ENCODE peak calls at places on chromosomes 7 and 10, in eight cellular contexts. One of them, this sample, is unnamed.

GRCh38 chr10:52265131-52265926 is 48.8 kb upstream of the DKK1 start:
- DNase-seq in lower lobe of right lung: no peak
- DNase-seq in lower leg skin: no peak
- DNase-seq in fibroblast of pulmonary artery: no peak
- DNase-seq in stomach: no peak
- DNase-seq in NCI-H1694 treated with DMSO at 0.1 percent for 48 hours: no peak
- DNase-seq in globus pallidus: no peak
- DNase-seq in stimulated activated CD4-positive, alpha-beta T cell treated with anti-CD3 and anti-CD28 coated beads, Interleukin-12 subunit alpha, Interleukin-12 subunit beta, amount 100 ng/mL, for 24 hours: no peak
- DNase-seq in this sample: no peak

GRCh38 chr10:94123253-94123995 is 129.7 kb downstream of the PLCE1 start:
- DNase-seq in lower lobe of right lung: no peak
- DNase-seq in lower leg skin: no peak
- DNase-seq in fibroblast of pulmonary artery: peak
- DNase-seq in stomach: no peak
- DNase-seq in NCI-H1694 treated with DMSO at 0.1 percent for 48 hours: no peak
- DNase-seq in globus pallidus: no peak
- DNase-seq in stimulated activated CD4-positive, alpha-beta T cell treated with anti-CD3 and anti-CD28 coated beads, Interleukin-12 subunit alpha, Interleukin-12 subunit beta, amount 100 ng/mL, for 24 hours: no peak
- DNase-seq in this sample: peak

GRCh38 chr7:879093-879492 is 2.7 kb downstream of the GET4 start:
- DNase-seq in lower lobe of right lung: no peak
- DNase-seq in lower leg skin: no peak
- DNase-seq in fibroblast of pulmonary artery: no peak
- DNase-seq in stomach: peak
- DNase-seq in NCI-H1694 treated with DMSO at 0.1 percent for 48 hours: no peak
- DNase-seq in globus pallidus: no peak
- DNase-seq in stimulated activated CD4-positive, alpha-beta T cell treated with anti-CD3 and anti-CD28 coated beads, Interleukin-12 subunit alpha, Interleukin-12 subunit beta, amount 100 ng/mL, for 24 hours: no peak
- DNase-seq in this sample: no peak

GRCh38 chr7:100629117-100629711 is 12.1 kb downstream of the TFR2 start:
- DNase-seq in lower lobe of right lung: no peak
- DNase-seq in lower leg skin: no peak
- DNase-seq in fibroblast of pulmonary artery: peak
- DNase-seq in stomach: peak
- DNase-seq in NCI-H1694 treated with DMSO at 0.1 percent for 48 hours: no peak
- DNase-seq in globus pallidus: no peak
- DNase-seq in stimulated activated CD4-positive, alpha-beta T cell treated with anti-CD3 and anti-CD28 coated beads, Interleukin-12 subunit alpha, Interleukin-12 subunit beta, amount 100 ng/mL, for 24 hours: peak
- DNase-seq in this sample: peak

GRCh38 chr7:133009426-133009825 is 72.5 kb downstream of the CHCHD3 start:
- DNase-seq in lower lobe of right lung: no peak
- DNase-seq in lower leg skin: no peak
- DNase-seq in fibroblast of pulmonary artery: peak
- DNase-seq in stomach: no peak
- DNase-seq in NCI-H1694 treated with DMSO at 0.1 percent for 48 hours: no peak
- DNase-seq in globus pallidus: no peak
- DNase-seq in stimulated activated CD4-positive, alpha-beta T cell treated with anti-CD3 and anti-CD28 coated beads, Interleukin-12 subunit alpha, Interleukin-12 subunit beta, amount 100 ng/mL, for 24 hours: no peak
- DNase-seq in this sample: no peak

GRCh38 chr7:73351447-73352167 is 23.6 kb downstream of the FKBP6 start:
- DNase-seq in lower lobe of right lung: no peak
- DNase-seq in lower leg skin: no peak
- DNase-seq in fibroblast of pulmonary artery: peak
- DNase-seq in stomach: no peak
- DNase-seq in NCI-H1694 treated with DMSO at 0.1 percent for 48 hours: no peak
- DNase-seq in globus pallidus: no peak
- DNase-seq in stimulated activated CD4-positive, alpha-beta T cell treated with anti-CD3 and anti-CD28 coated beads, Interleukin-12 subunit alpha, Interleukin-12 subunit beta, amount 100 ng/mL, for 24 hours: no peak
- DNase-seq in this sample: peak

GRCh38 chr10:88661577-88661976 is 2.7 kb upstream of the LIPF start:
- DNase-seq in lower lobe of right lung: no peak
- DNase-seq in lower leg skin: no peak
- DNase-seq in fibroblast of pulmonary artery: no peak
- DNase-seq in stomach: no peak
- DNase-seq in NCI-H1694 treated with DMSO at 0.1 percent for 48 hours: no peak
- DNase-seq in globus pallidus: no peak
- DNase-seq in stimulated activated CD4-positive, alpha-beta T cell treated with anti-CD3 and anti-CD28 coated beads, Interleukin-12 subunit alpha, Interleukin-12 subunit beta, amount 100 ng/mL, for 24 hours: no peak
- DNase-seq in this sample: no peak

GRCh38 chr10:112446055-112446854 is 459 bp downstream of the ZDHHC6 start:
- DNase-seq in lower lobe of right lung: no peak
- DNase-seq in lower leg skin: no peak
- DNase-seq in fibroblast of pulmonary artery: peak
- DNase-seq in stomach: no peak
- DNase-seq in NCI-H1694 treated with DMSO at 0.1 percent for 48 hours: no peak
- DNase-seq in globus pallidus: no peak
- DNase-seq in stimulated activated CD4-positive, alpha-beta T cell treated with anti-CD3 and anti-CD28 coated beads, Interleukin-12 subunit alpha, Interleukin-12 subunit beta, amount 100 ng/mL, for 24 hours: no peak
- DNase-seq in this sample: peak

GRCh38 chr7:106793015-106793651 is 71.9 kb upstream of the PIK3CG start:
- DNase-seq in lower lobe of right lung: no peak
- DNase-seq in lower leg skin: no peak
- DNase-seq in fibroblast of pulmonary artery: peak
- DNase-seq in stomach: no peak
- DNase-seq in NCI-H1694 treated with DMSO at 0.1 percent for 48 hours: peak
- DNase-seq in globus pallidus: no peak
- DNase-seq in stimulated activated CD4-positive, alpha-beta T cell treated with anti-CD3 and anti-CD28 coated beads, Interleukin-12 subunit alpha, Interleukin-12 subunit beta, amount 100 ng/mL, for 24 hours: no peak
- DNase-seq in this sample: peak

GRCh38 chr10:92146781-92147180 is 144.1 kb downstream of the CPEB3 start:
- DNase-seq in lower lobe of right lung: no peak
- DNase-seq in lower leg skin: no peak
- DNase-seq in fibroblast of pulmonary artery: no peak
- DNase-seq in stomach: no peak
- DNase-seq in NCI-H1694 treated with DMSO at 0.1 percent for 48 hours: no peak
- DNase-seq in globus pallidus: no peak
- DNase-seq in stimulated activated CD4-positive, alpha-beta T cell treated with anti-CD3 and anti-CD28 coated beads, Interleukin-12 subunit alpha, Interleukin-12 subunit beta, amount 100 ng/mL, for 24 hours: no peak
- DNase-seq in this sample: no peak

GRCh38 chr7:151517601-151518104 is 2.0 kb downstream of the RHEB start:
- DNase-seq in lower lobe of right lung: no peak
- DNase-seq in lower leg skin: no peak
- DNase-seq in fibroblast of pulmonary artery: no peak
- DNase-seq in stomach: no peak
- DNase-seq in NCI-H1694 treated with DMSO at 0.1 percent for 48 hours: no peak
- DNase-seq in globus pallidus: no peak
- DNase-seq in stimulated activated CD4-positive, alpha-beta T cell treated with anti-CD3 and anti-CD28 coated beads, Interleukin-12 subunit alpha, Interleukin-12 subunit beta, amount 100 ng/mL, for 24 hours: no peak
- DNase-seq in this sample: no peak

GRCh38 chr10:18400201-18400910 is 251.0 kb downstream of the NSUN6 start:
- DNase-seq in lower lobe of right lung: no peak
- DNase-seq in lower leg skin: no peak
- DNase-seq in fibroblast of pulmonary artery: no peak
- DNase-seq in stomach: no peak
- DNase-seq in NCI-H1694 treated with DMSO at 0.1 percent for 48 hours: no peak
- DNase-seq in globus pallidus: peak
- DNase-seq in stimulated activated CD4-positive, alpha-beta T cell treated with anti-CD3 and anti-CD28 coated beads, Interleukin-12 subunit alpha, Interleukin-12 subunit beta, amount 100 ng/mL, for 24 hours: no peak
- DNase-seq in this sample: no peak

GRCh38 chr10:17025444-17026295 is 103.9 kb downstream of the CUBN start:
- DNase-seq in lower lobe of right lung: no peak
- DNase-seq in lower leg skin: no peak
- DNase-seq in fibroblast of pulmonary artery: peak
- DNase-seq in stomach: no peak
- DNase-seq in NCI-H1694 treated with DMSO at 0.1 percent for 48 hours: no peak
- DNase-seq in globus pallidus: no peak
- DNase-seq in stimulated activated CD4-positive, alpha-beta T cell treated with anti-CD3 and anti-CD28 coated beads, Interleukin-12 subunit alpha, Interleukin-12 subunit beta, amount 100 ng/mL, for 24 hours: peak
- DNase-seq in this sample: peak

GRCh38 chr10:76086571-76087260 is 655.3 kb downstream of the LRMDA start:
- DNase-seq in lower lobe of right lung: no peak
- DNase-seq in lower leg skin: peak
- DNase-seq in fibroblast of pulmonary artery: peak
- DNase-seq in stomach: no peak
- DNase-seq in NCI-H1694 treated with DMSO at 0.1 percent for 48 hours: no peak
- DNase-seq in globus pallidus: no peak
- DNase-seq in stimulated activated CD4-positive, alpha-beta T cell treated with anti-CD3 and anti-CD28 coated beads, Interleukin-12 subunit alpha, Interleukin-12 subunit beta, amount 100 ng/mL, for 24 hours: no peak
- DNase-seq in this sample: peak

GRCh38 chr7:151936207-151936606 is 20.0 kb upstream of the GALNTL5 start:
- DNase-seq in lower lobe of right lung: no peak
- DNase-seq in lower leg skin: no peak
- DNase-seq in fibroblast of pulmonary artery: no peak
- DNase-seq in stomach: no peak
- DNase-seq in NCI-H1694 treated with DMSO at 0.1 percent for 48 hours: no peak
- DNase-seq in globus pallidus: peak
- DNase-seq in stimulated activated CD4-positive, alpha-beta T cell treated with anti-CD3 and anti-CD28 coated beads, Interleukin-12 subunit alpha, Interleukin-12 subunit beta, amount 100 ng/mL, for 24 hours: no peak
- DNase-seq in this sample: peak

GRCh38 chr10:87842776-87843497 is 20.4 kb downstream of the KLLN start:
- DNase-seq in lower lobe of right lung: no peak
- DNase-seq in lower leg skin: no peak
- DNase-seq in fibroblast of pulmonary artery: peak
- DNase-seq in stomach: no peak
- DNase-seq in NCI-H1694 treated with DMSO at 0.1 percent for 48 hours: no peak
- DNase-seq in globus pallidus: no peak
- DNase-seq in stimulated activated CD4-positive, alpha-beta T cell treated with anti-CD3 and anti-CD28 coated beads, Interleukin-12 subunit alpha, Interleukin-12 subunit beta, amount 100 ng/mL, for 24 hours: no peak
- DNase-seq in this sample: peak

GRCh38 chr10:79422178-79422892 is 23.1 kb downstream of the ZCCHC24 start:
- DNase-seq in lower lobe of right lung: peak
- DNase-seq in lower leg skin: peak
- DNase-seq in fibroblast of pulmonary artery: peak
- DNase-seq in stomach: no peak
- DNase-seq in NCI-H1694 treated with DMSO at 0.1 percent for 48 hours: no peak
- DNase-seq in globus pallidus: no peak
- DNase-seq in stimulated activated CD4-positive, alpha-beta T cell treated with anti-CD3 and anti-CD28 coated beads, Interleukin-12 subunit alpha, Interleukin-12 subunit beta, amount 100 ng/mL, for 24 hours: no peak
- DNase-seq in this sample: peak

GRCh38 chr7:10793995-10794780 is 179.5 kb upstream of the PHF14 start:
- DNase-seq in lower lobe of right lung: no peak
- DNase-seq in lower leg skin: no peak
- DNase-seq in fibroblast of pulmonary artery: no peak
- DNase-seq in stomach: no peak
- DNase-seq in NCI-H1694 treated with DMSO at 0.1 percent for 48 hours: no peak
- DNase-seq in globus pallidus: no peak
- DNase-seq in stimulated activated CD4-positive, alpha-beta T cell treated with anti-CD3 and anti-CD28 coated beads, Interleukin-12 subunit alpha, Interleukin-12 subunit beta, amount 100 ng/mL, for 24 hours: no peak
- DNase-seq in this sample: no peak

GRCh38 chr10:133158437-133158755 is 1.6 kb upstream of the KNDC1 start:
- DNase-seq in lower lobe of right lung: no peak
- DNase-seq in lower leg skin: no peak
- DNase-seq in fibroblast of pulmonary artery: no peak
- DNase-seq in stomach: no peak
- DNase-seq in NCI-H1694 treated with DMSO at 0.1 percent for 48 hours: no peak
- DNase-seq in globus pallidus: no peak
- DNase-seq in stimulated activated CD4-positive, alpha-beta T cell treated with anti-CD3 and anti-CD28 coated beads, Interleukin-12 subunit alpha, Interleukin-12 subunit beta, amount 100 ng/mL, for 24 hours: no peak
- DNase-seq in this sample: no peak

GRCh38 chr7:37109853-37110252 is 338.8 kb downstream of the ELMO1 start:
- DNase-seq in lower lobe of right lung: no peak
- DNase-seq in lower leg skin: no peak
- DNase-seq in fibroblast of pulmonary artery: peak
- DNase-seq in stomach: no peak
- DNase-seq in NCI-H1694 treated with DMSO at 0.1 percent for 48 hours: no peak
- DNase-seq in globus pallidus: no peak
- DNase-seq in stimulated activated CD4-positive, alpha-beta T cell treated with anti-CD3 and anti-CD28 coated beads, Interleukin-12 subunit alpha, Interleukin-12 subunit beta, amount 100 ng/mL, for 24 hours: no peak
- DNase-seq in this sample: no peak

GRCh38 chr7:132275384-132275783 is 300.9 kb downstream of the PLXNA4 start:
- DNase-seq in lower lobe of right lung: no peak
- DNase-seq in lower leg skin: no peak
- DNase-seq in fibroblast of pulmonary artery: no peak
- DNase-seq in stomach: no peak
- DNase-seq in NCI-H1694 treated with DMSO at 0.1 percent for 48 hours: peak
- DNase-seq in globus pallidus: no peak
- DNase-seq in stimulated activated CD4-positive, alpha-beta T cell treated with anti-CD3 and anti-CD28 coated beads, Interleukin-12 subunit alpha, Interleukin-12 subunit beta, amount 100 ng/mL, for 24 hours: no peak
- DNase-seq in this sample: no peak

GRCh38 chr7:140238778-140239652 is 62.2 kb upstream of the KDM7A start:
- DNase-seq in lower lobe of right lung: no peak
- DNase-seq in lower leg skin: no peak
- DNase-seq in fibroblast of pulmonary artery: no peak
- DNase-seq in stomach: peak
- DNase-seq in NCI-H1694 treated with DMSO at 0.1 percent for 48 hours: peak
- DNase-seq in globus pallidus: no peak
- DNase-seq in stimulated activated CD4-positive, alpha-beta T cell treated with anti-CD3 and anti-CD28 coated beads, Interleukin-12 subunit alpha, Interleukin-12 subunit beta, amount 100 ng/mL, for 24 hours: no peak
- DNase-seq in this sample: no peak

GRCh38 chr10:34254596-34254995 is 560.5 kb downstream of the PARD3 start:
- DNase-seq in lower lobe of right lung: no peak
- DNase-seq in lower leg skin: no peak
- DNase-seq in fibroblast of pulmonary artery: peak
- DNase-seq in stomach: no peak
- DNase-seq in NCI-H1694 treated with DMSO at 0.1 percent for 48 hours: peak
- DNase-seq in globus pallidus: no peak
- DNase-seq in stimulated activated CD4-positive, alpha-beta T cell treated with anti-CD3 and anti-CD28 coated beads, Interleukin-12 subunit alpha, Interleukin-12 subunit beta, amount 100 ng/mL, for 24 hours: no peak
- DNase-seq in this sample: peak

GRCh38 chr7:153934629-153935028 is 117.6 kb upstream of the DPP6 start:
- DNase-seq in lower lobe of right lung: no peak
- DNase-seq in lower leg skin: no peak
- DNase-seq in fibroblast of pulmonary artery: no peak
- DNase-seq in stomach: no peak
- DNase-seq in NCI-H1694 treated with DMSO at 0.1 percent for 48 hours: no peak
- DNase-seq in globus pallidus: no peak
- DNase-seq in stimulated activated CD4-positive, alpha-beta T cell treated with anti-CD3 and anti-CD28 coated beads, Interleukin-12 subunit alpha, Interleukin-12 subunit beta, amount 100 ng/mL, for 24 hours: no peak
- DNase-seq in this sample: no peak

GRCh38 chr10:89655722-89656121 is 10.7 kb upstream of the PANK1 start:
- DNase-seq in lower lobe of right lung: no peak
- DNase-seq in lower leg skin: no peak
- DNase-seq in fibroblast of pulmonary artery: no peak
- DNase-seq in stomach: no peak
- DNase-seq in NCI-H1694 treated with DMSO at 0.1 percent for 48 hours: no peak
- DNase-seq in globus pallidus: no peak
- DNase-seq in stimulated activated CD4-positive, alpha-beta T cell treated with anti-CD3 and anti-CD28 coated beads, Interleukin-12 subunit alpha, Interleukin-12 subunit beta, amount 100 ng/mL, for 24 hours: no peak
- DNase-seq in this sample: no peak